ENCODE peak calls at places on chromosomes 16 and 17, in six cellular contexts. H is left lung, J is H9, V is WTC11, L is endothelial cell, N is stomach. O is an unnamed sample.

GRCh38 chr17:10421946-10422542 is at the start of gene MYH8:
- DNase-seq in L (no peak), N (no peak), V (no peak), J (no peak), H (no peak), O (no peak)

GRCh38 chr17:67386965-67387551 is 10.0 kb downstream of the PITPNC1 start:
- DNase-seq in V (peak; percentile 79), N (peak; percentile 42), J (peak; percentile 75), L (peak; percentile 74), H (peak; percentile 87), O (peak; percentile 57)

GRCh38 chr16:67647681-67648080 is 2.7 kb downstream of the CARMIL2 start:
- DNase-seq in N (no peak), L (no peak), V (no peak), H (peak; percentile 57), J (no peak), O (no peak)

GRCh38 chr16:46627746-46628145 is 6.6 kb upstream of the SHCBP1 start:
- DNase-seq in H (no peak), V (no peak), N (no peak), J (no peak), L (no peak), O (no peak)

GRCh38 chr16:12173121-12173520 is 196.6 kb downstream of the SNX29 start:
- DNase-seq in J (no peak), N (no peak), H (no peak), L (no peak), V (no peak), O (no peak)

GRCh38 chr17:53749178-53749577 is 73.5 kb upstream of the KIF2B start:
- DNase-seq in L (no peak), J (peak; percentile 60), N (no peak), H (no peak), V (no peak), O (no peak)

GRCh38 chr17:15108992-15109391 is 156.1 kb downstream of the PMP22 start:
- DNase-seq in J (no peak), H (no peak), L (no peak), N (no peak), V (no peak), O (no peak)

GRCh38 chr16:89805136-89805905 is 11.1 kb downstream of the FANCA start:
- DNase-seq in H (peak; percentile 53), L (no peak), N (no peak), V (no peak), J (no peak), O (no peak)

GRCh38 chr16:68592466-68593337 is 52.4 kb upstream of the CDH3 start:
- DNase-seq in L (no peak), J (no peak), H (no peak), N (no peak), V (no peak), O (no peak)

GRCh38 chr17:39443326-39443725 is 7.7 kb downstream of the MED1 start:
- DNase-seq in H (no peak), N (no peak), V (no peak), L (no peak), J (no peak), O (no peak)

GRCh38 chr17:30812218-30813177 is 12.0 kb downstream of the CRLF3 start:
- DNase-seq in N (no peak), L (no peak), V (no peak), J (no peak), H (no peak), O (no peak)

GRCh38 chr17:10556301-10557005 is 7.0 kb upstream of the MYH2 start:
- DNase-seq in N (no peak), J (no peak), V (no peak), H (no peak), L (no peak), O (no peak)

GRCh38 chr17:72297326-72298115 is 176.7 kb downstream of the SOX9 start:
- DNase-seq in J (no peak), V (no peak), H (no peak), L (no peak), N (no peak), O (no peak)

GRCh38 chr16:89095401-89095974 is 1.8 kb downstream of the ACSF3 start:
- DNase-seq in L (no peak), J (no peak), V (no peak), N (no peak), H (no peak), O (peak; percentile 56)

GRCh38 chr17:75036643-75037268 is 10.0 kb downstream of the ATP5PD start:
- DNase-seq in V (peak; percentile 53), L (no peak), J (peak; percentile 84), H (no peak), N (peak; percentile 85), O (no peak)

GRCh38 chr16:66304151-66304550 is 62.3 kb upstream of the CDH5 start:
- DNase-seq in V (no peak), L (no peak), N (peak; percentile 20), J (peak; percentile 12), H (no peak), O (no peak)

GRCh38 chr17:17810374-17811248 is 26.2 kb downstream of the SREBF1 start:
- DNase-seq in V (peak; percentile 60), J (peak; percentile 70), N (no peak), H (peak; percentile 79), L (peak; percentile 51), O (no peak)

GRCh38 chr16:79271583-79271982 is 329.0 kb downstream of the MAF start:
- DNase-seq in L (no peak), H (no peak), V (no peak), J (no peak), N (no peak), O (no peak)

GRCh38 chr17:78257810-78258322 is 26.4 kb downstream of the TMEM235 start:
- DNase-seq in V (no peak), H (peak; percentile 93), N (peak; percentile 38), L (no peak), J (no peak), O (peak; percentile 77)

GRCh38 chr17:64080174-64080618 is 49.7 kb downstream of the ERN1 start:
- DNase-seq in V (no peak), H (no peak), N (no peak), L (no peak), J (no peak), O (no peak)

GRCh38 chr17:3917391-3917931 is 1.2 kb upstream of the P2RX1 start:
- DNase-seq in N (peak; percentile 68), L (no peak), H (peak; percentile 86), V (no peak), J (no peak), O (no peak)

GRCh38 chr16:17301593-17302135 is 169.1 kb downstream of the XYLT1 start:
- DNase-seq in N (peak; percentile 29), H (no peak), V (no peak), L (no peak), J (no peak), O (peak; percentile 71)

GRCh38 chr16:30409125-30410060 is 2.0 kb downstream of the ZNF771 start:
- DNase-seq in J (peak; percentile 92), H (peak; percentile 96), N (peak; percentile 93), L (peak; percentile 99), V (peak; percentile 96), O (peak; percentile 87)

GRCh38 chr16:89325861-89326471 is 108.5 kb downstream of the ZNF778 start:
- DNase-seq in H (peak; percentile 71), L (no peak), V (peak; percentile 10), J (no peak), N (peak; percentile 72), O (peak; percentile 72)

GRCh38 chr16:79026117-79026516 is 574.4 kb downstream of the MAF start:
- DNase-seq in L (no peak), N (no peak), H (no peak), J (no peak), V (no peak), O (no peak)

GRCh38 chr16:21083729-21084268 is 66.8 kb downstream of the DNAH3 start:
- DNase-seq in H (no peak), J (peak; percentile 81), V (peak; percentile 81), L (peak; percentile 72), N (peak; percentile 71), O (peak; percentile 56)

GRCh38 chr16:27181020-27181419 is 22.3 kb upstream of the KDM8 start:
- DNase-seq in N (no peak), H (no peak), L (no peak), J (peak; percentile 52), V (no peak), O (no peak)

GRCh38 chr17:73820686-73821448 is 176.6 kb upstream of the SDK2 start:
- DNase-seq in N (peak; percentile 33), L (no peak), H (no peak), J (peak; percentile 94), V (peak; percentile 67), O (no peak)
- TF ChIP-seq CTCF in N (no peak), L (no peak), H (no peak), J (peak; percentile 65), V (no peak), O (peak; percentile 15)

GRCh38 chr17:50621562-50621961 is 13.1 kb upstream of the ABCC3 start:
- DNase-seq in H (peak; percentile 64), V (no peak), J (no peak), N (no peak), L (no peak), O (no peak)

GRCh38 chr17:50618941-50619340 is 15.7 kb upstream of the ABCC3 start:
- DNase-seq in L (no peak), J (no peak), V (no peak), H (no peak), N (no peak), O (no peak)

GRCh38 chr17:50619489-50619888 is 15.2 kb upstream of the ABCC3 start:
- DNase-seq in V (no peak), N (no peak), J (no peak), H (peak; percentile 32), L (no peak), O (no peak)

GRCh38 chr17:50620237-50620636 is 14.4 kb upstream of the ABCC3 start:
- DNase-seq in J (no peak), H (peak; percentile 43), L (no peak), N (no peak), V (no peak), O (no peak)

GRCh38 chr17:50620848-50621247 is 13.8 kb upstream of the ABCC3 start:
- DNase-seq in L (peak; percentile 50), H (peak; percentile 75), V (peak; percentile 75), J (peak; percentile 80), N (no peak), O (no peak)
- TF ChIP-seq CTCF in L (no peak), H (no peak), V (peak; percentile 63), J (peak; percentile 70), N (no peak), O (no peak)

DNA sequence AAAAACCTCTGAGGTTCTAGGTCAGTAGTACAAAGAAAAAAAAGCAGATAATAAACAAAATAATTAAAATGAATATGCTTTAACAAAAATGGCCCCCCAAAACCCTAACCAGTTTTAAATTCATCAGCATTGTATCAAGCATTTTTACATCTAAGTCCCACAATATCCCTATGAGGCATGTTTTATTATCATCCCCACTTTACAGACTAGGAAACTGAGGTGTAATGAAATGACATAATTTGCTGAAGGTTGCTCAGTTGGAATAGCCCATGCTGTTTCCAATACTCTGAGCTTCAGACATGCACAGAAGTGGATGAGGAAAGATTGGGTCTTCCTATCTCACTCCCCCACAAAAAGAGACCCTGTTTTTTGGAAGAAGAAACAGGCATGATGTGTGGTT is 88.3 kb downstream of the SNX11 start:
- DNase-seq in H (no peak), L (no peak), N (no peak), J (no peak), V (no peak), O (no peak)
- TF ChIP-seq CTCF in H (no peak), L (no peak), N (no peak), J (no peak), V (no peak), O (no peak)

DNA sequence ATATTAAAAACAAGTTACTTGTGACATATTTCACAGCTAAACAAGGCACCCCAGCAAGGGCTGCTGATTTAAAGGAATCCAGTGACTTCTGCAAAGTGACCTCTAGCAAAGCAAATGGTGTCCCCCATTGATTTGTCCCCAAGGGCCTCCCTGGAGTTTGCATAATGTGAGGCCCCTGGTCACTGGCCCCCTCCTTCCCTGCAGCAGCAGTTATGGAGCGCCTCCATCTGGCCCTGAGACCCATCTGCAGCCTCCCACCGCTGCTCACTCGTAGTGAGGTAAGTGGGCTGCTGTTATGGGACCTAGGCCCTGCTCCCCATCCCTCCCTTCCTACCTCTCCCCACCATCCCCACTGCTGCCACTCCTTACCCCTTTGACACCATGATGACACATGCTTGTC is 19.6 kb upstream of the EEF2K start:
- DNase-seq in L (no peak), H (no peak), N (no peak), J (peak; percentile 77), V (peak; percentile 80), O (no peak)
- TF ChIP-seq CTCF in L (no peak), H (no peak), N (no peak), J (peak; percentile 79), V (peak; percentile 43), O (no peak)